ENCODE peak calls at places on chromosomes 6 and 20, in four cellular contexts. T is cardiac fibroblast; I is CD4-positive, alpha-beta T cell; F is heart right ventricle. P is an unnamed sample.
A peak's percentile ranks its signal among the peaks of the same experiment; 100 is the strongest.

GRCh38 chr6:133799043-133799442 is 89.9 kb upstream of the TCF21 start:
- DNase-seq in I (no peak), F (no peak), T (no peak), P (no peak)

GRCh38 chr6:118597636-118598035 is 49.5 kb downstream of the PLN start:
- DNase-seq in I (no peak), T (no peak), F (no peak), P (no peak)

GRCh38 chr20:9574182-9574581 is 59.8 kb downstream of the LAMP5 start:
- DNase-seq in F (no peak), T (no peak), I (no peak), P (no peak)

GRCh38 chr6:41247288-41247865 is 19.2 kb downstream of the TREML4 start:
- DNase-seq in I (no peak), F (no peak), T (no peak), P (no peak)

GRCh38 chr6:12001004-12001705 is 11.0 kb upstream of the HIVEP1 start:
- DNase-seq in T (peak; percentile 40), I (no peak), F (no peak), P (no peak)

GRCh38 chr20:25478889-25479568 is 71.6 kb downstream of the GINS1 start:
- DNase-seq in I (no peak), F (no peak), T (no peak), P (no peak)

GRCh38 chr20:24316731-24317130 is 152.7 kb upstream of the SYNDIG1 start:
- DNase-seq in I (no peak), T (no peak), F (no peak), P (no peak)

GRCh38 chr6:136647363-136647763 is 97.1 kb upstream of the MAP7 start:
- DNase-seq in I (peak; percentile 13), F (no peak), T (peak; percentile 95), P (no peak)

GRCh38 chr6:50361641-50362331 is 312.1 kb upstream of the DEFB112 start:
- DNase-seq in I (no peak), F (no peak), T (no peak), P (no peak)

GRCh38 chr6:6659600-6660327 is 71.2 kb downstream of the LY86 start:
- DNase-seq in F (no peak), T (no peak), I (no peak), P (no peak)

GRCh38 chr6:75934643-75935472 is 137.6 kb downstream of the IMPG1 start:
- DNase-seq in I (peak; percentile 1), T (peak; percentile 85), F (peak; percentile 16), P (peak; percentile 45)

GRCh38 chr6:134363323-134364039 is 45.6 kb upstream of the SGK1 start:
- DNase-seq in F (no peak), T (peak; percentile 78), I (no peak), P (no peak)

GRCh38 chr6:24720131-24720603 is 1.2 kb upstream of the C6orf62 start:
- DNase-seq in I (peak; percentile 85), T (peak; percentile 66), F (peak; percentile 75), P (peak; percentile 22)

DNA sequence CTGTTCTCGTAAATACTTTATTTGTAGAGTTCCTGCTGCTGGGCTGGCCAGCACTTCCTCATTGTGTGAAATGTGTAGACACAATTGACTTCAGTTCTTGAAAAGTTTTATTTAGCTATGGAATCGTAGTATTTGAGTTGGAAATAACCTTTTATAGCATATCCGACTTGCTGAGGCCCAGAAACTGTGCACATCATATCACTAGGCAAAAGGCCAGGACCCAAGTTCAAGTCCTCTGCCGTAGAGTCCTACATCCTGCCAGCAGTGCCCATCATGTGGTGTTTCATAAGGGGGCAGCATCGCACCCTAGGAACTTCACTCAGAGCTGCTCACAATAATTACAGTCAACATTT is 207.7 kb upstream of the SNX9 start:
- DNase-seq in I (no peak), T (no peak), F (no peak), P (no peak)
- TF ChIP-seq CTCF in I (no peak), T (no peak), F (no peak), P (no peak)

GRCh38 chr6:151690768-151691562 is 116.5 kb upstream of the ESR1 start:
- DNase-seq in I (no peak), T (peak; percentile 72), F (no peak), P (no peak)

GRCh38 chr6:151692216-151692615 is 115.3 kb upstream of the ESR1 start:
- DNase-seq in F (no peak), I (no peak), T (peak; percentile 10), P (no peak)

GRCh38 chr6:151693366-151693765 is 114.1 kb upstream of the ESR1 start:
- DNase-seq in T (no peak), F (no peak), I (no peak), P (no peak)

GRCh38 chr6:151689499-151690201 is 117.8 kb upstream of the ESR1 start:
- DNase-seq in T (no peak), F (no peak), I (no peak), P (no peak)

DNA sequence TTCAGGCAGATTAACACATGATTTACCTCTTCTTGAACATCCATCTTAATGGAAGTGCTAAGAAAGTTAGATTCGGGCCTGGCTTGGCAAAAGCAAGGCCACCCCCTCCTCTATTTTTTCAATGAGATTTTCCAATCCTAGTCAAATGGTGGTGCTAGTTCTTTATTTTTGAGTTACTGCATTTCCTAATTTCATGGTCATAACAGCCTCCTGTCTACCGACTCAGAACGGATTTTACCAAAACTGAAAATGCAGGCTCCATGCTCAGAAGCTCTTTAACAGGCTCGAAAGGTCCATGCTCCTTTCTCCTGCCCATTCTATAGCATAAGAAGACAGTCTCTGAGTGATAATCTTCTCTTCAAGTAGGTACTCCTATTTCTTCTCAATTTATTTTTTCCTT is 117.2 kb upstream of the ESR1 start:
- DNase-seq in T (peak; percentile 62), I (no peak), F (no peak), P (no peak)
- TF ChIP-seq CTCF in T (no peak), I (peak; percentile 49), F (no peak), P (no peak)

GRCh38 chr20:18256440-18257090 is 31.8 kb upstream of the ZNF133 start:
- DNase-seq in I (no peak), T (no peak), F (no peak), P (no peak)

GRCh38 chr20:18255526-18255925 is 32.8 kb upstream of the ZNF133 start:
- DNase-seq in I (no peak), T (no peak), F (no peak), P (no peak)

GRCh38 chr20:18259730-18260129 is 28.6 kb upstream of the ZNF133 start:
- DNase-seq in I (no peak), F (no peak), T (no peak), P (no peak)

GRCh38 chr20:18254615-18255014 is 33.7 kb upstream of the ZNF133 start:
- DNase-seq in T (no peak), F (no peak), I (no peak), P (no peak)

GRCh38 chr20:18258126-18258860 is 30.0 kb upstream of the ZNF133 start:
- DNase-seq in T (no peak), F (no peak), I (no peak), P (no peak)
- TF ChIP-seq CTCF in T (no peak), F (no peak), I (no peak), P (no peak)

DNA sequence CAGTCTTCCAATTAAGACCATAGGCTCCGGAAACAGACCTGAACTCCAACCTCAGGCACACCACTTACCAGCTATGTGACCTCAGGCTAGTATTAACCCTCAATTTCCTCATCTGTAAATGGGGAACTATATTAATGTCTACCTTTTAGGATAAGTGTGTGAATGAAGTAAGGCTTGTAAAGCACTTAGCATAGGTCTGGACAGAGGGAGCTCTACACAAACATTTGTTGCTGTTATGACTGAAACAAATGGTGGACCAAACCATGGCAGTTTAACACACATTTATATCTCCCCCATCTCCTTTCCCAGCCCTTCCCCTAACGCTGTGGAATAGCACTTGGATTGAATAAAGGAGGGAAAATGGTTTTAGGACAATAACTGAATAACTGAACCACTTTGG is 48.7 kb downstream of the TSHZ2 start:
- DNase-seq in I (no peak), T (no peak), F (no peak), P (no peak)
- TF ChIP-seq CTCF in I (no peak), T (no peak), F (no peak), P (no peak)

GRCh38 chr20:44093249-44093582 is 93.8 kb downstream of the JPH2 start:
- DNase-seq in T (no peak), I (no peak), F (no peak), P (no peak)

GRCh38 chr20:44092551-44093248 is 94.3 kb downstream of the JPH2 start:
- DNase-seq in I (no peak), T (peak; percentile 79), F (no peak), P (peak; percentile 34)

GRCh38 chr20:44089987-44090674 is 96.9 kb downstream of the JPH2 start:
- DNase-seq in T (peak; percentile 80), I (no peak), F (no peak), P (peak; percentile 28)

GRCh38 chr20:44087857-44088120 is 99.2 kb downstream of the JPH2 start:
- DNase-seq in I (no peak), T (no peak), F (no peak), P (no peak)

GRCh38 chr20:44091026-44091425 is 96.0 kb downstream of the JPH2 start:
- DNase-seq in I (no peak), F (no peak), T (no peak), P (no peak)
- TF ChIP-seq CTCF in I (no peak), F (no peak), T (no peak), P (no peak)

GRCh38 chr6:110618591-110619267 is 142.3 kb upstream of the SLC22A16 start:
- DNase-seq in T (peak; percentile 8), F (no peak), I (no peak), P (no peak)
- TF ChIP-seq CTCF in T (peak; percentile 13), F (no peak), I (no peak), P (peak; percentile 45)

DNA sequence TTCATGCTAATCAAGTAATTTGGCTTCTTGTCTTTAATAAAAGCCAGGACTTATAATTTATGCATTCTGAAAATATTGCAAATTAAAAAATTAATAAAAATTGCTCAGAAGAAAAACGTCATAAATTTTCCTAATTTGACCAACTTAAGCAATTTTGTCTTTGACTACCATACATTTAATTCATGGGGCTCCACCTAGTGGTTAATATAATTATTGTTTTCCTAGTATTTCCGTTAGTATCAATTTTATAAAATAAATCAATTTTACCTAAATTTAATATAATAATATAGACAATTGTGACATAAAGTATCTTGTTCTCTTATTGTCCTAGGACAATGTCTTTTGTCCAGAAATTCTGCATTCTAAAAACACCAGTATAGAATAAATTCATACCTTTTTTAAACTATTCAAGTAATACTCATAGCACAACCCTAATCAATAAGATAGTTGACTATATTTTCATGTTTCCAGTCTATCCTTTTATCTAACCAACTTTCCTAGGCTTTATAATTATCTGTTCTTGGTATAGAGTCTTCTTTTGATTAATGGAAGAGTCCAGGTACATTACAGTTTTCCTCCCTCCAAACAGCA is 319.9 kb downstream of the TRDN start:
- DNase-seq in I (no peak), F (no peak), T (peak; percentile 54), P (no peak)
- TF ChIP-seq CTCF in I (peak; percentile 67), F (peak; percentile 34), T (peak; percentile 35), P (peak; percentile 81)